ENCODE peak calls at places on chromosomes 7 and 10, in nine cellular contexts. D, Y, H, M, R, E, T, P and N are unnamed samples.

GRCh38 chr10:94405406-94405805 is 3.1 kb downstream of the TBC1D12 start:
- DNase-seq in Y (no peak), E (no peak), H (no peak), D (no peak), R (no peak), M (no peak), T (no peak), P (no peak), N (no peak)

GRCh38 chr10:34520084-34520483 is 295.0 kb downstream of the PARD3 start:
- DNase-seq in P (no peak), E (no peak), Y (no peak), H (peak), D (no peak), T (no peak), R (no peak), M (no peak), N (no peak)

GRCh38 chr10:80324086-80324485 is 32.5 kb downstream of the DYDC1 start:
- DNase-seq in R (no peak), Y (no peak), T (no peak), H (peak), E (no peak), M (no peak), D (peak), P (no peak), N (no peak)

GRCh38 chr10:124652701-124653100 is 91.5 kb downstream of the FAM53B start:
- DNase-seq in M (no peak), E (no peak), R (no peak), H (no peak), D (no peak), T (no peak), P (no peak), Y (no peak), N (no peak)

GRCh38 chr7:16504019-16504418 is 22.6 kb upstream of the LRRC72 start:
- DNase-seq in E (no peak), Y (no peak), D (peak), M (no peak), P (no peak), T (no peak), R (no peak), H (no peak), N (no peak)

GRCh38 chr10:72692897-72693598 is 1.1 kb downstream of the MCU start:
- DNase-seq in P (no peak), R (no peak), M (no peak), D (peak), T (no peak), H (peak), Y (no peak), E (no peak), N (no peak)

GRCh38 chr10:48744587-48744986 is 59.9 kb downstream of the WDFY4 start:
- DNase-seq in D (no peak), P (no peak), M (no peak), H (no peak), Y (no peak), E (no peak), R (no peak), T (peak), N (no peak)

GRCh38 chr7:26399309-26399610 is 107.6 kb downstream of the SNX10 start:
- DNase-seq in D (no peak), E (no peak), T (no peak), H (no peak), R (no peak), Y (peak), M (peak), P (no peak), N (peak)

GRCh38 chr7:19930051-19930450 is 156.6 kb upstream of the TMEM196 start:
- DNase-seq in M (no peak), E (no peak), D (peak), Y (no peak), H (peak), P (no peak), R (no peak), T (no peak), N (no peak)

GRCh38 chr7:15459018-15459621 is 102.7 kb downstream of the AGMO start:
- DNase-seq in D (peak), P (no peak), H (no peak), R (no peak), M (no peak), Y (no peak), T (no peak), E (no peak), N (no peak)

GRCh38 chr7:147774461-147774860 is 816.1 kb upstream of the C7orf33 start:
- DNase-seq in Y (no peak), T (no peak), M (no peak), D (no peak), H (no peak), E (no peak), P (no peak), R (no peak), N (no peak)

GRCh38 chr10:93160829-93161228 is 87.1 kb downstream of the CYP26A1 start:
- DNase-seq in P (no peak), H (no peak), M (no peak), R (no peak), D (peak), T (no peak), E (no peak), Y (peak), N (no peak)

GRCh38 chr7:18352339-18353255 is 143.0 kb upstream of the HDAC9 start:
- DNase-seq in E (no peak), M (no peak), R (no peak), P (no peak), H (peak), D (peak), Y (peak), T (peak), N (no peak)

GRCh38 chr7:77917500-77918262 is 119.1 kb downstream of the PHTF2 start:
- DNase-seq in R (no peak), E (no peak), Y (no peak), P (no peak), H (no peak), T (no peak), D (no peak), M (no peak), N (no peak)